ENCODE peak calls at places on chromosomes 16 and 17, in ten cellular contexts. I is fibroblast of lung; X is right lobe of liver; K is AG09309; C is epithelial cell of proximal tubule; B is BJ; W is mesenchymal stem cell; O is effector memory CD4-positive, alpha-beta T cell; L is CD8-positive, alpha-beta memory T cell; U is tibial nerve. R is an unnamed sample.

GRCh38 chr17:76405607-76405966 is 21.2 kb downstream of the SPHK1 start:
- DNase-seq in K (no peak), C (no peak), I (no peak), X (no peak), O (no peak), U (no peak), L (no peak), W (no peak), B (no peak), R (no peak)

GRCh38 chr17:55037828-55038227 is 69.3 kb downstream of the STXBP4 start:
- DNase-seq in B (no peak), O (no peak), X (no peak), K (no peak), U (no peak), W (no peak), C (no peak), I (no peak), L (no peak), R (no peak)

GRCh38 chr16:86854058-86854621 is 275.8 kb downstream of the FOXL1 start:
- DNase-seq in O (no peak), B (peak), X (no peak), W (no peak), U (peak), C (no peak), K (peak), L (no peak), I (peak), R (no peak)

GRCh38 chr16:69613283-69614154 is 47.8 kb downstream of the NFAT5 start:
- DNase-seq in W (peak), I (peak), B (no peak), X (no peak), C (peak), K (peak), U (no peak), L (no peak), O (no peak), R (no peak)

GRCh38 chr16:51166116-51166515 is 15.0 kb upstream of the SALL1 start:
- DNase-seq in I (no peak), U (no peak), L (no peak), C (no peak), X (no peak), B (no peak), K (no peak), W (no peak), O (no peak), R (no peak)

GRCh38 chr17:27407916-27408846 is 48.1 kb upstream of the KSR1 start:
- DNase-seq in L (no peak), O (no peak), B (no peak), K (peak), W (peak), I (peak), X (no peak), C (peak), U (no peak), R (no peak)

GRCh38 chr17:72639711-72640110 is 452.8 kb downstream of the SLC39A11 start:
- DNase-seq in W (no peak), I (no peak), U (no peak), K (no peak), O (no peak), L (no peak), X (no peak), C (no peak), B (no peak), R (no peak)

GRCh38 chr17:633133-633532 is 81.5 kb downstream of the VPS53 start:
- DNase-seq in C (no peak), W (peak), O (no peak), I (no peak), L (no peak), K (peak), X (no peak), B (peak), U (no peak), R (no peak)

GRCh38 chr16:67632415-67633172 is 12.3 kb upstream of the CARMIL2 start:
- DNase-seq in B (no peak), W (peak), U (no peak), K (no peak), C (no peak), X (no peak), I (peak), L (no peak), O (no peak), R (no peak)

GRCh38 chr16:78249056-78249455 is 149.6 kb downstream of the WWOX start:
- DNase-seq in I (no peak), K (no peak), O (no peak), C (peak), B (no peak), L (no peak), X (peak), W (peak), U (no peak), R (no peak)

GRCh38 chr16:59192551-59193199 is 458.6 kb upstream of the GOT2 start:
- DNase-seq in C (no peak), I (peak), U (peak), K (no peak), W (peak), O (no peak), X (peak), L (no peak), B (no peak), R (peak)

GRCh38 chr16:13997933-13998332 is 73.2 kb upstream of the MRTFB start:
- DNase-seq in B (no peak), U (no peak), X (no peak), L (no peak), K (no peak), I (no peak), O (no peak), C (peak), W (no peak), R (no peak)

GRCh38 chr16:10228779-10229178 is 46.6 kb upstream of the GRIN2A start:
- DNase-seq in K (no peak), C (no peak), L (no peak), I (no peak), O (no peak), X (no peak), W (no peak), B (no peak), U (no peak), R (no peak)

GRCh38 chr17:288802-289356 is 63.7 kb downstream of the RPH3AL start:
- DNase-seq in I (no peak), U (no peak), L (no peak), B (no peak), W (no peak), X (peak), O (no peak), K (no peak), C (no peak), R (no peak)

GRCh38 chr17:5410594-5411272 is 8.7 kb downstream of the NUP88 start:
- DNase-seq in K (no peak), O (no peak), U (no peak), W (no peak), X (no peak), C (no peak), B (no peak), L (no peak), I (no peak), R (no peak)

GRCh38 chr16:88118376-88118775 is 167.1 kb downstream of the BANP start:
- DNase-seq in L (no peak), B (no peak), W (no peak), I (no peak), O (no peak), X (no peak), K (no peak), C (no peak), U (no peak), R (no peak)

GRCh38 chr16:10321407-10322397 is 64.2 kb upstream of the ATF7IP2 start:
- DNase-seq in B (no peak), I (no peak), W (no peak), K (no peak), U (no peak), X (no peak), C (no peak), O (no peak), L (no peak), R (no peak)

GRCh38 chr17:7557825-7558543 is 566 bp upstream of the TNFSF13 start:
- DNase-seq in L (no peak), B (no peak), W (no peak), X (peak), C (no peak), U (peak), O (no peak), I (peak), K (peak), R (no peak)

GRCh38 chr16:85651822-85652430 is 36.8 kb downstream of the GINS2 start:
- DNase-seq in K (no peak), I (peak), B (no peak), L (no peak), W (peak), U (no peak), X (no peak), O (no peak), C (no peak), R (no peak)

GRCh38 chr16:59586331-59586730 is 852.2 kb upstream of the GOT2 start:
- DNase-seq in O (no peak), L (no peak), C (no peak), X (no peak), W (no peak), I (no peak), U (no peak), K (no peak), B (no peak), R (no peak)

GRCh38 chr17:78839173-78839761 is 1.3 kb downstream of the USP36 start:
- DNase-seq in U (no peak), W (no peak), K (no peak), O (no peak), B (no peak), X (no peak), C (no peak), I (no peak), L (peak), R (no peak)

GRCh38 chr16:54324716-54325115 is 38.1 kb upstream of the IRX3 start:
- DNase-seq in C (no peak), I (no peak), B (no peak), L (no peak), K (no peak), O (no peak), X (no peak), U (no peak), W (no peak), R (no peak)

GRCh38 chr17:61600621-61601020 is 9.6 kb upstream of the NACA2 start:
- DNase-seq in C (no peak), X (no peak), L (no peak), I (no peak), B (no peak), K (no peak), O (no peak), U (no peak), W (no peak), R (no peak)

GRCh38 chr17:72575542-72576233 is 454.9 kb downstream of the SOX9 start:
- DNase-seq in B (no peak), K (no peak), L (no peak), C (no peak), I (no peak), X (no peak), W (no peak), O (no peak), U (no peak), R (no peak)

GRCh38 chr17:13671771-13672170 is 70.0 kb upstream of the HS3ST3A1 start:
- DNase-seq in W (peak), L (no peak), K (no peak), I (no peak), B (no peak), O (no peak), X (no peak), C (no peak), U (no peak), R (no peak)

GRCh38 chr17:49409066-49409465 is 5.6 kb downstream of the PHB1 start:
- DNase-seq in O (no peak), L (no peak), W (no peak), B (no peak), I (no peak), K (no peak), U (no peak), C (no peak), X (no peak), R (no peak)

GRCh38 chr17:83067718-83068261 is 11.6 kb upstream of the METRNL start:
- DNase-seq in B (no peak), O (no peak), C (no peak), X (peak), I (peak), U (no peak), W (no peak), K (no peak), L (no peak), R (no peak)

GRCh38 chr16:67528222-67528869 is at the start of gene RIPOR1:
- DNase-seq in L (peak), I (no peak), W (peak), O (peak), X (peak), U (no peak), K (no peak), B (no peak), C (no peak), R (no peak)

GRCh38 chr16:14097182-14097951 is 26.2 kb downstream of the MRTFB start:
- DNase-seq in U (no peak), K (no peak), C (no peak), B (no peak), O (no peak), W (peak), I (no peak), X (no peak), L (no peak), R (no peak)

GRCh38 chr17:32222621-32223020 is 43.0 kb upstream of the RHBDL3 start:
- DNase-seq in U (no peak), W (no peak), O (no peak), B (no peak), C (no peak), I (no peak), L (no peak), K (no peak), X (no peak), R (no peak)

GRCh38 chr17:32226881-32227280 is 38.8 kb upstream of the RHBDL3 start:
- DNase-seq in X (no peak), L (no peak), W (no peak), U (no peak), I (no peak), B (no peak), K (no peak), O (no peak), C (no peak), R (no peak)

GRCh38 chr17:32223703-32224102 is 41.9 kb upstream of the RHBDL3 start:
- DNase-seq in I (no peak), X (no peak), W (no peak), B (no peak), C (no peak), O (no peak), K (no peak), U (no peak), L (no peak), R (no peak)

DNA sequence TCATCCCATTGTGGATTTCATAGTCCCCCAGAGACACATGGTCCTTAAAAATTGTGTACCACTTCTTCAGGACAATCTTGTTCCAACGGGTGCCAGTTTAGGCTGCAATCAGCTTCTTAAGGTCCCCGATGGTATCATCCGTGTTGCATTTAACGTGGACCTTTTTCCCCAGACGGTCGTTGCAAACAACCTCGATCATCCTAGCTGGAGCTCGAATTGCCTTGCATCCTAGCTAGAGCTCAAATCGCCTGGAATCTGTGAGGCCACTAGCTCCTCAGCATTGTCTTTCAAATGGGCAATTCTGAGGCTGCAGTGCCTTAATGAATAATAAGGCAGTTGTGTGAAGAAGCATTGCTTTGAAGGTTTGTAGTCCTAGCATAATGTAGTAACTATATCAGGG is 37.7 kb upstream of the RHBDL3 start:
- DNase-seq in L (no peak), C (no peak), O (no peak), K (no peak), U (no peak), B (no peak), X (no peak), W (no peak), I (no peak), R (peak)
- H3K4me3 ChIP-seq in L (no peak), C (no peak), O (no peak), K (no peak), U (no peak), B (no peak), X (no peak), W (no peak), I (no peak), R (no peak)

DNA sequence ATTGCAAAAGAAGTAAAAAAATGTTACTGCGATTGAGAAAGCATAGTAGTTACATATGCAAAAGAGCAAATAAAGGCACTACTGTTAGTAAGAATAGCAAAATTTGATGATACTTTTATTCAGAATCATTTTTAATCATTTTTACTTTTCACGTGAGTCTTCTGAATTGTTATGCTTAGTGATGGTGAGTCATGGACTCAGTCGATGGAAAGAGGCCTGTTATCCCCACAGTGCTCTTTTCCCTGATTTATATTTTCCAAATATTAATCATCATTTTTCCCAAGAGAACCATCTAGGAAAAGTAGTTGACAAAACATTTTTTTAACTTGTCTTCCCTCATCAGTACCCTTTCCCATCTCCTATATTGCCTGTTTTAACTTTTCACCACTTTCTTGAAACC is 181.1 kb downstream of the CHD9 start:
- DNase-seq in W (no peak), C (no peak), O (no peak), L (no peak), X (no peak), K (no peak), U (no peak), B (no peak), I (peak), R (no peak)
- H3K4me3 ChIP-seq in W (no peak), C (no peak), O (no peak), L (no peak), X (no peak), K (no peak), U (no peak), B (no peak), I (no peak), R (no peak)

GRCh38 chr17:74745548-74746177 is 2.8 kb upstream of the NHERF1 start:
- DNase-seq in U (no peak), W (no peak), K (no peak), O (no peak), I (no peak), X (no peak), C (no peak), B (no peak), L (no peak), R (no peak)

GRCh38 chr17:74748529-74749261 is at the start of gene NHERF1:
- DNase-seq in O (peak), W (peak), X (peak), C (no peak), I (peak), K (peak), L (peak), U (peak), B (peak), R (no peak)

GRCh38 chr17:74748279-74748528 is 224 bp upstream of the NHERF1 start:
- DNase-seq in W (no peak), C (no peak), X (no peak), B (no peak), O (no peak), L (no peak), I (no peak), U (no peak), K (no peak), R (no peak)

GRCh38 chr17:74746376-74746775 is 2.1 kb upstream of the NHERF1 start:
- DNase-seq in U (no peak), L (no peak), K (no peak), X (no peak), O (no peak), W (peak), I (no peak), B (no peak), C (no peak), R (no peak)

DNA sequence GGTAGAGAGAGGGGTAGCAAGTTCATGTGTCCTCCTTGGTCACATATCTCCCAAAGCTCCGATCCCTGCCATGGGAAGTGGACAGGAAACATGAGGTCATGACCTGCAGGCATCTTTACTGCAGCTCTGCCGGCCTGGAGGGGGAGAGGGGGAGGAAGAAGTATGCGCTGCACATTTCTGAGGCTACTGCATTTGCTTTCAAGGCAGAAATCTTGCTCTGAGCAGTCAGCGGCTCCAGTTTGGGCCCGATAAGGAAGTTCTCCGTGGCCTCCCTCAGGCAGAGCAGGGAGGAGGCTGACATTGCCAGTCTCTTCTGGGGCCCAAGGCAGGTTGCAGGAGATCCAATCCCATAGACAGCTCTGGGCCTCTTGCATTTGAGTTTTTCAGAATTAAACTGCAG is 1.5 kb upstream of the NHERF1 start:
- DNase-seq in U (no peak), I (no peak), C (no peak), X (no peak), W (peak), K (no peak), O (no peak), B (no peak), L (no peak), R (no peak)
- H3K4me3 ChIP-seq in U (no peak), I (no peak), C (no peak), X (no peak), W (no peak), K (no peak), O (peak), B (no peak), L (peak), R (no peak)

GRCh38 chr17:41020346-41020745 is 6.7 kb downstream of the KRTAP1-5 start:
- DNase-seq in X (no peak), L (no peak), O (no peak), W (no peak), U (no peak), B (no peak), I (no peak), K (no peak), C (no peak), R (no peak)

GRCh38 chr17:41026668-41027471 is at the start of gene KRTAP1-5:
- DNase-seq in K (peak), L (no peak), X (no peak), B (peak), C (no peak), O (no peak), U (no peak), W (peak), I (peak), R (no peak)

GRCh38 chr17:41019415-41019814 is 7.6 kb downstream of the KRTAP1-5 start:
- DNase-seq in O (no peak), U (no peak), B (no peak), W (no peak), L (no peak), C (no peak), X (no peak), K (no peak), I (no peak), R (no peak)

GRCh38 chr17:41029633-41030245 is at the start of gene KRTAP1-4:
- DNase-seq in W (no peak), I (no peak), K (no peak), X (no peak), O (no peak), C (no peak), L (no peak), U (no peak), B (no peak), R (no peak)

DNA sequence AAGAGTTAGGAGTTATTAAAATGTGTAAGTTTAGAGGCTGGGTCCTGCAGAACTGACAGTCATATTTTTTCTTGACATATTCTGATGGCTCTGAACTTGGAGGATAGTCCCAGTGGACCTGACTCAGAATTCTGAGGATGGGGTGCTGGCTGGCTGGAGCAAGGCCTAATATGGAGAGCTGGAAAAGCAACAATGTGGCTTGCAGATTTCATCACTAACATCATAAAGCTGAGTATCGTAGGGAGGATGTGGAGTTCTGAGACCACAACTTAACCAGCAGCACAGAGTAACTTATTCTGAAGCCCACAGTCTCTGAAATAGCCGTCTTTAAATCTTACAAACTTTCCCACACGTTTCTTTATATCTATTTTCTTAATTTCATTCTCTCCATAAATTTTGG is 2.3 kb downstream of the KRTAP1-5 start:
- DNase-seq in W (no peak), B (no peak), K (no peak), X (no peak), U (no peak), I (no peak), O (no peak), L (no peak), C (no peak), R (no peak)
- H3K4me3 ChIP-seq in W (no peak), B (no peak), K (no peak), X (no peak), U (no peak), I (no peak), O (no peak), L (no peak), C (no peak), R (no peak)

GRCh38 chr16:81807767-81808166 is 28.7 kb downstream of the PLCG2 start:
- DNase-seq in O (no peak), W (no peak), L (no peak), I (no peak), C (no peak), U (no peak), X (no peak), K (no peak), B (no peak), R (no peak)

GRCh38 chr16:81810361-81810760 is 31.3 kb downstream of the PLCG2 start:
- DNase-seq in L (no peak), X (no peak), O (no peak), K (no peak), W (no peak), B (no peak), I (no peak), C (no peak), U (no peak), R (no peak)

GRCh38 chr16:81810894-81811538 is 31.9 kb downstream of the PLCG2 start:
- DNase-seq in U (no peak), B (no peak), O (no peak), L (no peak), X (no peak), I (no peak), C (no peak), W (no peak), K (no peak), R (no peak)

GRCh38 chr16:81808933-81809480 is 29.9 kb downstream of the PLCG2 start:
- DNase-seq in K (no peak), I (no peak), L (no peak), C (no peak), B (no peak), U (no peak), O (no peak), W (no peak), X (no peak), R (no peak)

GRCh38 chr16:81809567-81809966 is 30.5 kb downstream of the PLCG2 start:
- DNase-seq in W (no peak), L (no peak), I (no peak), B (no peak), O (no peak), K (no peak), X (no peak), C (no peak), U (no peak), R (no peak)
- H3K4me3 ChIP-seq in W (no peak), L (no peak), I (no peak), B (no peak), O (no peak), K (no peak), X (no peak), C (no peak), U (no peak), R (no peak)

R was measured in iPS DF 6.9.